ENCODE peak calls at places on chromosomes 12 and 14, in seven cellular contexts. F is neural progenitor cell, P is GM23338, L is hepatocyte, J is HCT116, S is MM.1S, I is PC-3. V is an unnamed sample.

GRCh38 chr12:120077260-120077659 is 39.3 kb downstream of the RAB35 start:
- DNase-seq in F (no peak), P (no peak), L (no peak), J (no peak), S (no peak), I (no peak), V (no peak)

GRCh38 chr14:94764573-94764972 is 5.3 kb downstream of the GSC start:
- DNase-seq in F (no peak), P (peak; percentile 22), L (no peak), J (no peak), S (no peak), I (no peak), V (no peak)

GRCh38 chr14:64680013-64680674 is 24.1 kb upstream of the PLEKHG3 start:
- DNase-seq in F (no peak), P (no peak), L (peak; percentile 60), J (no peak), S (no peak), I (peak; percentile 66), V (peak; percentile 74)

GRCh38 chr12:127401005-127401404 is 866.0 kb upstream of the TMEM132C start:
- DNase-seq in F (no peak), P (no peak), L (no peak), J (no peak), S (no peak), I (peak; percentile 74), V (peak; percentile 69)

GRCh38 chr12:39043425-39043824 is 138.0 kb upstream of the CPNE8 start:
- DNase-seq in F (no peak), P (no peak), L (no peak), J (no peak), S (no peak), I (no peak), V (no peak)

GRCh38 chr12:91364591-91365184 is 182.1 kb upstream of the DCN start:
- DNase-seq in F (no peak), P (no peak), L (no peak), J (no peak), S (no peak), I (no peak), V (peak; percentile 59)

GRCh38 chr12:121626853-121627623 is 708 bp downstream of the ORAI1 start:
- DNase-seq in F (peak; percentile 84), P (peak; percentile 88), L (peak; percentile 78), J (no peak), S (peak; percentile 33), I (peak; percentile 48), V (peak; percentile 86)

GRCh38 chr14:61337893-61338292 is 16.5 kb downstream of the PRKCH start:
- DNase-seq in F (no peak), P (no peak), L (no peak), J (no peak), S (no peak), I (no peak), V (no peak)

GRCh38 chr14:28767239-28767850 is 758 bp downstream of the FOXG1 start:
- DNase-seq in F (no peak), P (no peak), L (no peak), J (no peak), S (no peak), I (no peak), V (no peak)

GRCh38 chr14:28766505-28767238 is at the start of gene FOXG1:
- DNase-seq in F (peak; percentile 86), P (peak; percentile 88), L (no peak), J (no peak), S (no peak), I (no peak), V (peak; percentile 36)

GRCh38 chr14:28765169-28765906 is 1.2 kb upstream of the FOXG1 start:
- DNase-seq in F (peak; percentile 46), P (no peak), L (no peak), J (no peak), S (no peak), I (no peak), V (peak; percentile 39)

GRCh38 chr14:28763914-28764848 is 2.4 kb upstream of the FOXG1 start:
- DNase-seq in F (peak; percentile 76), P (peak; percentile 79), L (no peak), J (no peak), S (no peak), I (peak; percentile 42), V (no peak)

DNA sequence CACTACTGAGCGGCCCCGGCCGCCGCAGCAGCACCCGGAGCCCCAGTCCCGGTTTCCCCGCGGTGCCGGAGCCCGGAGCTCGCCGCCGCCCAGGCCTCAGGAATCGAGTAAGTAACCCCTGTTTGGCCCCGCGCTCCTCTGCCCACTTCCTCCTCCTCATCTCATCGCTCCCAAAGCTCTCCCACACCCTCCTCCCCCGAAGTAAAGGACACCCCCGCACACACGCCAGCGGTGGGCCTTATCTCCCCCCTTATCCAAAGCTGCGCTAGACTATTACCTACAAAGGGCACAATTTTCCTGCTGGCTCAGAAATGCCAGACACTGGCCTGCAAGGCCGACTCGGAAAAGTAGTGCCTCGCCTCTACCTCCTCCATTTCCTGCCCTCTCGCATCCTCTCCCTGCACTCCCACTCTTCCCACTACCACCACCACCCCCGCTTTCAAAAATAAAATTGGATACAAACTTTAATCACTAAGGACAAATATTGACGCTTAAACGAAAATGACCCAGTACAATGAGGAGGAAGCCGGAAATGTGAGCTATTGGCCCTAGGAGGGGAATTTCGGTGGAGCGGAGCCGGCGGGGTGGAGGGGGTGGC is 581 bp upstream of the FOXG1 start:
- DNase-seq in F (peak; percentile 68), P (no peak), L (peak; percentile 25), J (no peak), S (no peak), I (no peak), V (peak; percentile 29)
- TF ChIP-seq EZH2 in F (peak; percentile 83), P (peak; percentile 92), L (peak; percentile 69), J (no peak), S (no peak), I (no peak), V (peak; percentile 90)

DNA sequence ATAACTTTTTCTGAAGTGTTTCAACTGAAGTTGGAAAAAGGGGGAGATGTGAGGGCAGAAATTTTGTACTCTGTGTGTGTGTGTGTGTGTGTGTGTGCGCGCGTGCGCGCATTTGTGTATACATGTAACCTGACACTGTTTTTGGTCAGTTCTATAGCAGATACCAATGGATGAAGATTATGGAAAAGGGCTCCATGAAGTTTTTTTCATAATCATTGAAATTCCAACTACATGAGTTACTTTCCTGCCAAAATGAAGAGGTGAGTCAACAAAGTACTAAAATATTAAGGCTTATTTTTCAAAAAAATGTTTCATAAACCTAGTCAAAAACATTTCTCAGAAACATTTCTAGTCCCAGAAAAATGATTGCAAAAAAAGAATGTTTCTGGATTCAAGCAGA is 25.7 kb upstream of the CERS5 start:
- DNase-seq in F (no peak), P (no peak), L (no peak), J (no peak), S (no peak), I (peak; percentile 58), V (peak; percentile 64)
- TF ChIP-seq EZH2phosphoT487 in F (no peak), P (no peak), L (no peak), J (no peak), S (no peak), I (no peak), V (no peak)

GRCh38 chr12:76899522-76899921 is 20.7 kb upstream of the CSRP2 start:
- DNase-seq in F (no peak), P (no peak), L (no peak), J (no peak), S (no peak), I (no peak), V (no peak)

GRCh38 chr12:76896274-76896673 is 17.5 kb upstream of the CSRP2 start:
- DNase-seq in F (no peak), P (no peak), L (no peak), J (no peak), S (no peak), I (no peak), V (no peak)

GRCh38 chr12:76898472-76898871 is 19.7 kb upstream of the CSRP2 start:
- DNase-seq in F (peak; percentile 28), P (no peak), L (no peak), J (no peak), S (no peak), I (no peak), V (no peak)

GRCh38 chr12:76901628-76902386 is 23.0 kb upstream of the CSRP2 start:
- DNase-seq in F (no peak), P (no peak), L (no peak), J (no peak), S (no peak), I (no peak), V (no peak)
- TF ChIP-seq EZH2 in F (no peak), P (no peak), L (no peak), J (no peak), S (no peak), I (no peak), V (no peak)

DNA sequence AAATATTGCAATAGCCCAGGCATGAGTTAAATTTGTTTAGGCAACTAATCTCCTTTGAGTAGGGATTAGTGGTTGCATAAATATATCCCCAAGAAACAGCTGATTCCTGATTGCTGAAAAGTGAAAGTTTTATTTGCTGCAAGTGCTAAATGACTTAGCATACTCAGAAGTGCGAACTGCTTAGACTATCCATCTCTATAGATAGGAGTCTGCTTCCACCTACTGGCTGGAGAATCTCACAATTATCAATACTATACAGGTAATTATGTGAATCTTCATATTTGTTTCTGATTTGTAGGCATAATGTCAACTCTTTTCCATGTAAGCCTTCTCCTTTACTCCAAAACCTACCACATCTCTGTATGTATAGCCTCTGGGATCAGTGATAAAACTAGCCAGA is 11.9 kb upstream of the SLCO1B3 start:
- DNase-seq in F (peak; percentile 56), P (peak; percentile 63), L (peak; percentile 39), J (peak; percentile 7), S (peak; percentile 32), I (peak; percentile 15), V (peak; percentile 26)
- TF ChIP-seq EZH2phosphoT487 in F (no peak), P (no peak), L (no peak), J (no peak), S (no peak), I (no peak), V (no peak)